ENCODE peak calls at places on chromosome 16, in five cellular contexts. One of them, this sample, is unnamed.

GRCh38 chr16:19429271-19429670 is 11.6 kb downstream of the TMC5 start:
- DNase-seq in AG04450: no peak
- DNase-seq in HFF-Myc: no peak
- DNase-seq in ovary: no peak
- DNase-seq in testis: no peak
- DNase-seq in this sample: no peak

GRCh38 chr16:55009581-55009980 is 78.9 kb downstream of the IRX5 start:
- DNase-seq in HFF-Myc: no peak
- DNase-seq in ovary: no peak
- DNase-seq in AG04450: no peak
- DNase-seq in testis: no peak
- DNase-seq in this sample: no peak

GRCh38 chr16:75319513-75320401 is 68.3 kb upstream of the BCAR1 start:
- DNase-seq in AG04450: peak; percentile 63
- DNase-seq in testis: no peak
- DNase-seq in HFF-Myc: peak; percentile 67
- DNase-seq in ovary: no peak
- DNase-seq in this sample: peak; percentile 92

GRCh38 chr16:74865922-74866598 is 91.4 kb upstream of the FA2H start:
- DNase-seq in AG04450: no peak
- DNase-seq in testis: no peak
- DNase-seq in ovary: no peak
- DNase-seq in HFF-Myc: no peak
- DNase-seq in this sample: peak; percentile 60

GRCh38 chr16:15736529-15736928 is 86.5 kb downstream of the NDE1 start:
- DNase-seq in testis: no peak
- DNase-seq in ovary: no peak
- DNase-seq in HFF-Myc: no peak
- DNase-seq in AG04450: no peak
- DNase-seq in this sample: no peak

GRCh38 chr16:13779676-13780075 is 140.3 kb upstream of the ERCC4 start:
- DNase-seq in HFF-Myc: no peak
- DNase-seq in testis: peak; percentile 26
- DNase-seq in ovary: no peak
- DNase-seq in AG04450: no peak
- DNase-seq in this sample: no peak

GRCh38 chr16:9297437-9298113 is 206.1 kb downstream of the HAPSTR1 start:
- DNase-seq in HFF-Myc: no peak
- DNase-seq in testis: peak; percentile 54
- DNase-seq in AG04450: no peak
- DNase-seq in ovary: no peak
- DNase-seq in this sample: peak; percentile 1

GRCh38 chr16:88784074-88784855 is 755 bp downstream of the PIEZO1 start:
- DNase-seq in HFF-Myc: no peak
- DNase-seq in ovary: peak; percentile 68
- DNase-seq in testis: peak; percentile 62
- DNase-seq in AG04450: no peak
- DNase-seq in this sample: peak; percentile 85

GRCh38 chr16:85800321-85800669 is 800 bp downstream of the COX4I1 start:
- DNase-seq in HFF-Myc: no peak
- DNase-seq in AG04450: no peak
- DNase-seq in ovary: no peak
- DNase-seq in testis: no peak
- DNase-seq in this sample: peak; percentile 6

GRCh38 chr16:84277244-84277823 is 17.3 kb upstream of the WFDC1 start:
- DNase-seq in testis: peak; percentile 83
- DNase-seq in AG04450: no peak
- DNase-seq in HFF-Myc: no peak
- DNase-seq in ovary: peak; percentile 58
- DNase-seq in this sample: peak; percentile 56

GRCh38 chr16:84737658-84738057 is 37.9 kb downstream of the USP10 start:
- DNase-seq in ovary: no peak
- DNase-seq in testis: no peak
- DNase-seq in AG04450: no peak
- DNase-seq in HFF-Myc: no peak
- DNase-seq in this sample: no peak

GRCh38 chr16:66271074-66272060 is 95.1 kb upstream of the CDH5 start:
- DNase-seq in HFF-Myc: no peak
- DNase-seq in testis: no peak
- DNase-seq in ovary: no peak
- DNase-seq in AG04450: no peak
- DNase-seq in this sample: peak; percentile 39

GRCh38 chr16:16019488-16019887 is 70.1 kb downstream of the ABCC1 start:
- DNase-seq in AG04450: no peak
- DNase-seq in ovary: no peak
- DNase-seq in testis: peak; percentile 25
- DNase-seq in HFF-Myc: no peak
- DNase-seq in this sample: peak; percentile 67

GRCh38 chr16:53841884-53842283 is 137.9 kb downstream of the FTO start:
- DNase-seq in HFF-Myc: no peak
- DNase-seq in ovary: no peak
- DNase-seq in testis: no peak
- DNase-seq in AG04450: no peak
- DNase-seq in this sample: no peak

GRCh38 chr16:67936876-67937605 is 391 bp upstream of the PSMB10 start:
- DNase-seq in HFF-Myc: no peak
- DNase-seq in AG04450: no peak
- DNase-seq in testis: no peak
- DNase-seq in ovary: no peak
- DNase-seq in this sample: no peak

GRCh38 chr16:48538746-48539484 is 71.1 kb downstream of the N4BP1 start:
- DNase-seq in ovary: no peak
- DNase-seq in HFF-Myc: no peak
- DNase-seq in AG04450: no peak
- DNase-seq in testis: no peak
- DNase-seq in this sample: no peak
- TF ChIP-seq CTCF in ovary: no peak
- TF ChIP-seq CTCF in HFF-Myc: peak; percentile 40
- TF ChIP-seq CTCF in AG04450: peak; percentile 46
- TF ChIP-seq CTCF in testis: no peak
- TF ChIP-seq CTCF in this sample: peak; percentile 45

DNA sequence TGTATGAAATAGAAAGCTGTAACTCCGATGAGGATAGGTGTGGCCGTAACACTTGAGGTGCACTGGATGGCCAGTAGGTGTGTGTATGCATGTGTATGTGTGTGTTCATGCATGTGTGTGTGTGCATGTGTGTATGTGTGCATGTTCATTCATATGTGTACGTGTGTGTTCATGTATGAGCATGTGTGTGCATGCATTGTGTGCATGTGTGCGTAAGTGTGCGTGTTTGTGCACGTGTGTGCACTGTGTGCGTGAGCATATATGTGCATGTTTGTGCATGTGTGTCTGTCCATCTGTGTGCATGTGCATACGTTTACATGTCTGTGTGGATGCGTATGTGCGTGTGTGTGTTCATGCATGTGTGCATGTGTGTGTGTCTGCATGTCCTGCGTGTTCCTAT is 145.5 kb downstream of the C16orf95 start:
- DNase-seq in HFF-Myc: no peak
- DNase-seq in AG04450: no peak
- DNase-seq in testis: no peak
- DNase-seq in ovary: no peak
- DNase-seq in this sample: no peak
- H3K4me3 ChIP-seq in HFF-Myc: no peak overlapping the region
- H3K4me3 ChIP-seq in AG04450: no peak overlapping the region
- H3K4me3 ChIP-seq in testis: no peak overlapping the region
- H3K4me3 ChIP-seq in ovary: no peak overlapping the region
- H3K4me3 ChIP-seq in this sample: no peak overlapping the region

GRCh38 chr16:50842013-50842505 is 100.2 kb downstream of the CYLD start:
- DNase-seq in testis: no peak
- DNase-seq in AG04450: no peak
- DNase-seq in ovary: no peak
- DNase-seq in HFF-Myc: no peak
- DNase-seq in this sample: no peak

GRCh38 chr16:50841081-50841886 is 99.4 kb downstream of the CYLD start:
- DNase-seq in AG04450: no peak
- DNase-seq in ovary: no peak
- DNase-seq in testis: peak; percentile 42
- DNase-seq in HFF-Myc: no peak
- DNase-seq in this sample: peak; percentile 16

GRCh38 chr16:50839356-50839755 is 97.5 kb downstream of the CYLD start:
- DNase-seq in HFF-Myc: no peak
- DNase-seq in testis: no peak
- DNase-seq in ovary: no peak
- DNase-seq in AG04450: no peak
- DNase-seq in this sample: no peak

GRCh38 chr16:50838885-50839284 is 97.0 kb downstream of the CYLD start:
- DNase-seq in ovary: no peak
- DNase-seq in testis: no peak
- DNase-seq in HFF-Myc: no peak
- DNase-seq in AG04450: no peak
- DNase-seq in this sample: no peak

GRCh38 chr16:50839920-50840729 is 98.2 kb downstream of the CYLD start:
- DNase-seq in AG04450: no peak
- DNase-seq in testis: no peak
- DNase-seq in ovary: no peak
- DNase-seq in HFF-Myc: no peak
- DNase-seq in this sample: no peak
- TF ChIP-seq CTCF in AG04450: no peak
- TF ChIP-seq CTCF in testis: no peak
- TF ChIP-seq CTCF in ovary: no peak
- TF ChIP-seq CTCF in HFF-Myc: no peak
- TF ChIP-seq CTCF in this sample: no peak

GRCh38 chr16:1261131-1261917 is 5.5 kb downstream of the TPSD1 start:
- DNase-seq in HFF-Myc: no peak
- DNase-seq in ovary: no peak
- DNase-seq in testis: no peak
- DNase-seq in AG04450: no peak
- DNase-seq in this sample: no peak
- H3K4me3 ChIP-seq in HFF-Myc: no peak overlapping the region
- H3K4me3 ChIP-seq in ovary: no peak overlapping the region
- H3K4me3 ChIP-seq in testis: no peak overlapping the region
- H3K4me3 ChIP-seq in AG04450: no peak overlapping the region
- H3K4me3 ChIP-seq in this sample: no peak overlapping the region

GRCh38 chr16:11673091-11674000 is 5.1 kb downstream of the SNN start:
- DNase-seq in ovary: peak; percentile 43
- DNase-seq in testis: no peak
- DNase-seq in HFF-Myc: no peak
- DNase-seq in AG04450: no peak
- DNase-seq in this sample: no peak

GRCh38 chr16:11674818-11675560 is 6.7 kb downstream of the SNN start:
- DNase-seq in HFF-Myc: no peak
- DNase-seq in ovary: no peak
- DNase-seq in testis: no peak
- DNase-seq in AG04450: no peak
- DNase-seq in this sample: no peak

GRCh38 chr16:11675561-11676511 is 7.6 kb downstream of the SNN start:
- DNase-seq in ovary: no peak
- DNase-seq in AG04450: no peak
- DNase-seq in testis: no peak
- DNase-seq in HFF-Myc: no peak
- DNase-seq in this sample: no peak

GRCh38 chr16:11672206-11673090 is 4.2 kb downstream of the SNN start:
- DNase-seq in ovary: no peak
- DNase-seq in HFF-Myc: no peak
- DNase-seq in AG04450: no peak
- DNase-seq in testis: no peak
- DNase-seq in this sample: no peak

DNA sequence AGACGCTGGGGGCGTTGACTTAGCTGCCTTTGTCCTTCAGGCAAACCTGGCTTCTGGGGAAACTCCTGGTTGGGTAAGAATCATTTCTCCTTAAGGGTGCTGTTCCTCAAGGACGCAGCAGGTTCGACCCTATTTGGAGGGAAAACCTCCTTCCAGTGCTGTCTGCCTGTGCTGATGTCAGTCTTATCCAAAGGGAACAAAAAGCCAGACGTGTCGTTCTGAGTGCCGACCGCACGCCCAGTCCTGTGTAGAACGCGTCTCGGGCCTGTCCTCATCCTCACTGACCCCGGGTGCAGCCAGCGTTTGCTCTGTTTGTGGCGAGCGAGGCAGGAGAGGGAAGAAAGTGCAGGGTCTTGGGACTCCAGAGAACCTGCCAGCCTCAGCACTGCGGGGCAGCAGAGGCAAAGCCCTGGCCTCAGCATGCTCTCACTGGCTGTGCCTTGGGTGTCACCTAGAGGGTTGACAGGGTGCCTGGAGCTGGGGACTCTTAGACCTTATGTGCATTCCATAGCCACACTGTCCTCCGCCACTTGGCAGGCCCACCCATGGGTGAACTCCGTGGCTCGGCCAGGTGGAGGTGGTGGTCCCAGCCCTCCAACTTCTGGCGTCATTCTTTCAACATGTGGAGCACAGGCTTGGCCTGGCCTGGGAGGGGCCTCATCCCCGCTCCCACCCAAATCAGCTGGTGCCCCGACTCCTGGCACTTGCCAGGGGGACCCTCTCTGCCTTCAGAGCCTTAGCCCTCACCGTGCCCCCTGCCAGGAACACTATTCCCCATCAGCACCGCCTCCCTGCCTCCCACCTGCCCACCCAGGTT is 6.0 kb downstream of the SNN start:
- DNase-seq in HFF-Myc: no peak
- DNase-seq in testis: no peak
- DNase-seq in AG04450: no peak
- DNase-seq in ovary: no peak
- DNase-seq in this sample: no peak
- TF ChIP-seq CTCF in HFF-Myc: no peak
- TF ChIP-seq CTCF in testis: no peak
- TF ChIP-seq CTCF in AG04450: no peak
- TF ChIP-seq CTCF in ovary: no peak
- TF ChIP-seq CTCF in this sample: no peak

GRCh38 chr16:87635541-87636049 is 33.3 kb downstream of the JPH3 start:
- DNase-seq in testis: peak; percentile 74
- DNase-seq in AG04450: no peak
- DNase-seq in ovary: peak; percentile 47
- DNase-seq in HFF-Myc: no peak
- DNase-seq in this sample: peak; percentile 57
- H3K4me3 ChIP-seq in testis: no peak overlapping the region
- H3K4me3 ChIP-seq in AG04450: no peak overlapping the region
- H3K4me3 ChIP-seq in ovary: no peak overlapping the region
- H3K4me3 ChIP-seq in HFF-Myc: no peak overlapping the region
- H3K4me3 ChIP-seq in this sample: no peak overlapping the region

DNA sequence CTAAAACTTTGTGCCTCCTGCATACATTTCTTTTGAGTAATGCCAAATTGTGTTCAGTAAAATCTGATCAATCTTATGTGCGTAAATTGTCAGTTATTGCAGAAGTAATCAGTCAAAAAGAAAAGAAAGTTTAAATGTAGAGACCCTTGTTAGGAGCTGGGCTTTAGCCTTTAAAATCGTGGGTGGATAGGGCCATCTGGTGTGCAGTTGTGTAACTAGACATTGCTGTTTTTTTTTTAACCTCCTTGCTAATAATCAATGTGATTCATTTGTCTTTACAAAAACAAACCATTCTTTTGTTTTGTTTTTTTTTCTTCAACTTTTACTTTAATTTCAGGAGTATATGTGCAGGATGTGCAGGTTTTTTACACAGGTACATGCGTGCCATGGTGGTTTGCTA is 5.3 kb upstream of the WWOX start:
- DNase-seq in testis: no peak
- DNase-seq in AG04450: no peak
- DNase-seq in ovary: no peak
- DNase-seq in HFF-Myc: no peak
- DNase-seq in this sample: no peak
- TF ChIP-seq CTCF in testis: no peak
- TF ChIP-seq CTCF in AG04450: peak; percentile 14
- TF ChIP-seq CTCF in ovary: no peak
- TF ChIP-seq CTCF in HFF-Myc: no peak
- TF ChIP-seq CTCF in this sample: no peak

This sample was measured in fibroblast of the aortic adventitia.